ENCODE peak calls at places on chromosomes 6 and 20, in eight cellular contexts. I is cardiac fibroblast; V is activated CD4-positive, alpha-beta T cell treated with anti-CD3 and anti-CD28 coated beads for 1 hour; D is fibroblast of lung; O is NCI-H748 treated with DMSO at 0.1 percent for 48 hours; W is foreskin melanocyte; M is RCC 7860; H is CD4-positive, alpha-beta memory T cell. Z is an unnamed sample.

GRCh38 chr6:164415832-164416563 is 893.4 kb downstream of the C6orf118 start:
- DNase-seq in I (no peak), V (no peak), D (no peak), O (no peak), W (peak), M (no peak), H (no peak), Z (no peak)

GRCh38 chr20:47785900-47786762 is 850 bp upstream of the SULF2 start:
- DNase-seq in I (peak), V (no peak), D (peak), O (peak), W (peak), M (no peak), H (no peak), Z (no peak)

GRCh38 chr6:28212510-28213212 is 12.4 kb upstream of the ZSCAN9 start:
- DNase-seq in I (peak), V (no peak), D (peak), O (peak), W (peak), M (peak), H (no peak), Z (no peak)

GRCh38 chr6:136113736-136114173 is 136.4 kb downstream of the MTFR2 start:
- DNase-seq in I (peak), V (no peak), D (peak), O (peak), W (peak), M (peak), H (no peak), Z (no peak)

GRCh38 chr20:58246346-58246745 is 17.9 kb upstream of the ANKRD60 start:
- DNase-seq in I (peak), V (no peak), D (peak), O (no peak), W (peak), M (peak), H (no peak), Z (no peak)

GRCh38 chr6:106973841-106974336 is 640 bp downstream of the CD24 start:
- DNase-seq in I (no peak), V (no peak), D (peak), O (peak), W (no peak), M (no peak), H (no peak), Z (no peak)

GRCh38 chr6:71082033-71082620 is 125.3 kb upstream of the B3GAT2 start:
- DNase-seq in I (peak), V (no peak), D (peak), O (no peak), W (no peak), M (no peak), H (no peak), Z (no peak)

GRCh38 chr20:48732081-48732829 is 95.5 kb downstream of the PREX1 start:
- DNase-seq in I (no peak), V (no peak), D (no peak), O (no peak), W (no peak), M (no peak), H (no peak), Z (no peak)

GRCh38 chr6:76631641-76632040 is 559.2 kb upstream of the IMPG1 start:
- DNase-seq in I (no peak), V (no peak), D (no peak), O (no peak), W (no peak), M (no peak), H (no peak), Z (no peak)

GRCh38 chr20:17849901-17850673 is 118.5 kb downstream of the SNX5 start:
- DNase-seq in I (peak), V (no peak), D (peak), O (no peak), W (peak), M (peak), H (no peak), Z (no peak)

GRCh38 chr6:39076993-39077535 is 28.5 kb downstream of the GLP1R start:
- DNase-seq in I (no peak), V (peak), D (no peak), O (no peak), W (no peak), M (no peak), H (no peak), Z (no peak)

GRCh38 chr6:119318730-119319129 is 30.8 kb downstream of the MAN1A1 start:
- DNase-seq in I (no peak), V (no peak), D (no peak), O (no peak), W (no peak), M (no peak), H (no peak), Z (no peak)

GRCh38 chr20:39152126-39152525 is 190.0 kb downstream of the DHX35 start:
- DNase-seq in I (no peak), V (no peak), D (no peak), O (peak), W (no peak), M (no peak), H (no peak), Z (no peak)

GRCh38 chr6:118391086-118391485 is 157.0 kb upstream of the PLN start:
- DNase-seq in I (no peak), V (no peak), D (peak), O (no peak), W (no peak), M (no peak), H (no peak), Z (no peak)

GRCh38 chr6:70956191-70956450 is 739 bp downstream of the B3GAT2 start:
- DNase-seq in I (no peak), V (no peak), D (no peak), O (no peak), W (no peak), M (no peak), H (no peak), Z (no peak)

GRCh38 chr20:9141070-9141469 is 72.2 kb downstream of the PLCB4 start:
- DNase-seq in I (no peak), V (no peak), D (no peak), O (no peak), W (no peak), M (peak), H (no peak), Z (no peak)

GRCh38 chr6:37311666-37312473 is 41.9 kb upstream of the RNF8 start:
- DNase-seq in I (peak), V (no peak), D (peak), O (no peak), W (peak), M (no peak), H (no peak), Z (no peak)

GRCh38 chr6:161374971-161375873 is 101.4 kb upstream of the AGPAT4 start:
- DNase-seq in I (peak), V (no peak), D (peak), O (no peak), W (no peak), M (no peak), H (no peak), Z (no peak)

Z was measured in stimulated activated CD8-positive, alpha-beta memory T cell treated with anti-CD3 and anti-CD28 coated beads, Interleukin-12 subunit alpha, Interleukin-12 subunit beta, amount 100 ng/mL, for 1 hour.